ENCODE peak calls at places on chromosomes 3 and 15, in five cellular contexts. R is DND-41, A is RWPE2, V is Panc1, P is pancreas. Y is an unnamed sample.

GRCh38 chr3:109933576-109933975 is 596.2 kb upstream of the DPPA4 start:
- ATAC-seq in R (no peak), A (no peak), V (no peak), P (no peak), Y (no peak)

GRCh38 chr3:63351159-63352007 is 73.3 kb downstream of the SYNPR start:
- ATAC-seq in R (peak), A (peak), V (peak), P (peak), Y (no peak)

GRCh38 chr3:25427155-25428002 is 684 bp upstream of the RARB start:
- ATAC-seq in R (no peak), A (no peak), V (no peak), P (peak), Y (peak)

GRCh38 chr3:129343643-129344360 is 65.1 kb downstream of the HMCES start:
- ATAC-seq in R (no peak), A (peak), V (peak), P (peak), Y (peak)

GRCh38 chr3:4908066-4908768 is 71.0 kb upstream of the BHLHE40 start:
- ATAC-seq in R (peak), A (no peak), V (no peak), P (no peak), Y (no peak)

GRCh38 chr15:25535866-25536265 is 97.0 kb upstream of the UBE3A start:
- ATAC-seq in R (no peak), A (no peak), V (no peak), P (no peak), Y (no peak)

GRCh38 chr3:99967796-99968195 is 146.5 kb downstream of the FILIP1L start:
- ATAC-seq in R (no peak), A (peak), V (no peak), P (no peak), Y (no peak)

GRCh38 chr3:166613365-166613764 is 766.7 kb downstream of the ZBBX start:
- ATAC-seq in R (no peak), A (no peak), V (no peak), P (no peak), Y (no peak)

GRCh38 chr15:42233107-42233506 is 25.0 kb upstream of the VPS39 start:
- ATAC-seq in R (no peak), A (no peak), V (no peak), P (no peak), Y (no peak)

GRCh38 chr3:30269751-30270445 is 336.5 kb upstream of the TGFBR2 start:
- ATAC-seq in R (no peak), A (no peak), V (no peak), P (no peak), Y (peak)

GRCh38 chr15:25894371-25894902 is 31.3 kb upstream of the ATP10A start:
- ATAC-seq in R (no peak), A (peak), V (no peak), P (no peak), Y (no peak)

GRCh38 chr15:45355860-45356259 is 22.5 kb downstream of the GATM start:
- ATAC-seq in R (no peak), A (no peak), V (no peak), P (peak), Y (no peak)

GRCh38 chr3:11001020-11001657 is 8.6 kb downstream of the SLC6A1 start:
- ATAC-seq in R (no peak), A (peak), V (no peak), P (peak), Y (no peak)

GRCh38 chr15:25862087-25862468 is 1.0 kb downstream of the ATP10A start:
- ATAC-seq in R (no peak), A (peak), V (peak), P (peak), Y (peak)

GRCh38 chr3:396293-396692 is 199.7 kb downstream of the CHL1 start:
- ATAC-seq in R (no peak), A (no peak), V (no peak), P (no peak), Y (no peak)

GRCh38 chr3:16301490-16301889 is 36.5 kb downstream of the OXNAD1 start:
- ATAC-seq in R (peak), A (no peak), V (no peak), P (no peak), Y (no peak)

GRCh38 chr3:32847520-32847919 is 29.7 kb downstream of the TRIM71 start:
- ATAC-seq in R (no peak), A (no peak), V (no peak), P (no peak), Y (no peak)

GRCh38 chr15:59001946-59002345 is 14.5 kb downstream of the RNF111 start:
- ATAC-seq in R (no peak), A (no peak), V (no peak), P (no peak), Y (no peak)

GRCh38 chr3:54710954-54711353 is 216.9 kb downstream of the LRTM1 start:
- ATAC-seq in R (no peak), A (no peak), V (no peak), P (no peak), Y (no peak)

GRCh38 chr3:119331661-119332060 is 37.5 kb downstream of the ARHGAP31 start:
- ATAC-seq in R (no peak), A (peak), V (no peak), P (no peak), Y (no peak)

GRCh38 chr3:114331710-114332109 is 37.9 kb downstream of the TIGIT start:
- ATAC-seq in R (no peak), A (no peak), V (no peak), P (no peak), Y (no peak)

GRCh38 chr3:164233951-164234350 is 844.3 kb downstream of the SI start:
- ATAC-seq in R (no peak), A (no peak), V (no peak), P (no peak), Y (no peak)

GRCh38 chr15:68483165-68483564 is 51.2 kb upstream of the ITGA11 start:
- ATAC-seq in R (no peak), A (no peak), V (no peak), P (no peak), Y (no peak)

GRCh38 chr3:100093826-100094225 is 20.5 kb downstream of the FILIP1L start:
- ATAC-seq in R (no peak), A (no peak), V (no peak), P (no peak), Y (no peak)

GRCh38 chr15:52114256-52114655 is 1.7 kb upstream of the BCL2L10 start:
- ATAC-seq in R (no peak), A (no peak), V (no peak), P (no peak), Y (no peak)

GRCh38 chr3:61562810-61563613 is 1.6 kb downstream of the PTPRG start:
- ATAC-seq in R (no peak), A (peak), V (no peak), P (peak), Y (no peak)

GRCh38 chr15:67916051-67916374 is 76.2 kb upstream of the RNU6-1 start:
- ATAC-seq in R (no peak), A (no peak), V (no peak), P (no peak), Y (no peak)

GRCh38 chr3:69817988-69818387 is 78.7 kb downstream of the MITF start:
- ATAC-seq in R (no peak), A (no peak), V (no peak), P (no peak), Y (no peak)

GRCh38 chr15:57165992-57166391 is 210.3 kb upstream of the CGNL1 start:
- ATAC-seq in R (no peak), A (peak), V (no peak), P (no peak), Y (no peak)

GRCh38 chr3:123385981-123386380 is 62.9 kb downstream of the ADCY5 start:
- ATAC-seq in R (no peak), A (peak), V (peak), P (peak), Y (peak)

GRCh38 chr3:30440147-30440604 is 166.2 kb upstream of the TGFBR2 start:
- ATAC-seq in R (no peak), A (peak), V (peak), P (peak), Y (no peak)

GRCh38 chr3:126811530-126811929 is 107.5 kb downstream of the CHCHD6 start:
- ATAC-seq in R (no peak), A (no peak), V (peak), P (no peak), Y (no peak)

GRCh38 chr15:87931584-87931983 is 325.0 kb downstream of the NTRK3 start:
- ATAC-seq in R (no peak), A (no peak), V (no peak), P (no peak), Y (no peak)

GRCh38 chr3:173913397-173913796 is 515.9 kb downstream of the NLGN1 start:
- ATAC-seq in R (no peak), A (no peak), V (no peak), P (no peak), Y (no peak)

GRCh38 chr3:135965506-135966348 is at the start of gene PPP2R3A:
- ATAC-seq in R (no peak), A (peak), V (peak), P (peak), Y (peak)

GRCh38 chr3:103052236-103052830 is 617.5 kb downstream of the ZPLD1 start:
- ATAC-seq in R (no peak), A (no peak), V (no peak), P (no peak), Y (peak)

GRCh38 chr15:85624241-85624855 is 170.4 kb downstream of the KLHL25 start:
- ATAC-seq in R (peak), A (no peak), V (no peak), P (peak), Y (peak)

GRCh38 chr3:4988815-4989648 is 9.8 kb downstream of the BHLHE40 start:
- ATAC-seq in R (no peak), A (no peak), V (no peak), P (peak), Y (no peak)

GRCh38 chr3:27138005-27138404 is 231.2 kb downstream of the NEK10 start:
- ATAC-seq in R (no peak), A (no peak), V (no peak), P (no peak), Y (no peak)

GRCh38 chr3:195884691-195885035 is 23.7 kb downstream of the TNK2 start:
- ATAC-seq in R (no peak), A (no peak), V (no peak), P (no peak), Y (no peak)

GRCh38 chr3:195883801-195884200 is 24.6 kb downstream of the TNK2 start:
- ATAC-seq in R (no peak), A (no peak), V (no peak), P (no peak), Y (no peak)

GRCh38 chr3:195886181-195887141 is 21.9 kb downstream of the TNK2 start:
- ATAC-seq in R (no peak), A (peak), V (no peak), P (no peak), Y (peak)

GRCh38 chr3:195883160-195883559 is 25.2 kb downstream of the TNK2 start:
- ATAC-seq in R (no peak), A (no peak), V (no peak), P (no peak), Y (no peak)

GRCh38 chr3:195885036-195885871 is 23.1 kb downstream of the TNK2 start:
- ATAC-seq in R (no peak), A (no peak), V (peak), P (peak), Y (peak)
- H3K4me3 ChIP-seq in R (no peak), A (no peak), V (no peak), P (no peak), Y (no peak)

DNA sequence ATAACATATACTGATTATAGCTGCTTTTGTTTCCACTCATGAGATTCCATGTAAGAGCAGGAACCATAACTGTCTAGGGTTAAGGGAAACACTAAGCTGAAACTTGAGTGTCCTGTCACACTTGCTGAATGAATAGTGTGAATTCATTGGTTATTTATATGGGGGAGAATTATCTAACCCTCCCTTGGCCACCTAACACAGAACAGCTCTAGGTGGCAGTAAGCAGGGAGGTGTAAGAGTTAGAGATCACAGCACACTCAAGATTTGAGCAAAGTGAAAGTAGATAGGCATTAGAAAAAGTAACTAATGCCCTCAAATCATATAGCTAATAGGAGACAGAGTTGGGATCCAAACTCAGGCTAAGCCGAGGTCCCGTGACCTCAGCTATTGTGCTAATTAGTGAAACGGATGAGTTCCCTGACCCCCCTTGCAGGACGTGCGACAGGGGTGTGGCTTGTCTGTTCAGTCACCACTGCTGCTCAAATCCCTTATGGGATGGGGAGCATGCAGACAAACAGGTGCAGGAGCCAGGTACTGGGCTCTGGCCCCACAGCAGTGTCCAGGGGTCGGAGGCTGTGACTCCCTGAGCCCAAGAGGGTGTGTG is 27.7 kb upstream of the ANO10 start:
- ATAC-seq in R (no peak), A (no peak), V (peak), P (peak), Y (no peak)
- TF ChIP-seq CTCF in R (no peak), A (no peak), V (no peak), P (no peak), Y (no peak)

DNA sequence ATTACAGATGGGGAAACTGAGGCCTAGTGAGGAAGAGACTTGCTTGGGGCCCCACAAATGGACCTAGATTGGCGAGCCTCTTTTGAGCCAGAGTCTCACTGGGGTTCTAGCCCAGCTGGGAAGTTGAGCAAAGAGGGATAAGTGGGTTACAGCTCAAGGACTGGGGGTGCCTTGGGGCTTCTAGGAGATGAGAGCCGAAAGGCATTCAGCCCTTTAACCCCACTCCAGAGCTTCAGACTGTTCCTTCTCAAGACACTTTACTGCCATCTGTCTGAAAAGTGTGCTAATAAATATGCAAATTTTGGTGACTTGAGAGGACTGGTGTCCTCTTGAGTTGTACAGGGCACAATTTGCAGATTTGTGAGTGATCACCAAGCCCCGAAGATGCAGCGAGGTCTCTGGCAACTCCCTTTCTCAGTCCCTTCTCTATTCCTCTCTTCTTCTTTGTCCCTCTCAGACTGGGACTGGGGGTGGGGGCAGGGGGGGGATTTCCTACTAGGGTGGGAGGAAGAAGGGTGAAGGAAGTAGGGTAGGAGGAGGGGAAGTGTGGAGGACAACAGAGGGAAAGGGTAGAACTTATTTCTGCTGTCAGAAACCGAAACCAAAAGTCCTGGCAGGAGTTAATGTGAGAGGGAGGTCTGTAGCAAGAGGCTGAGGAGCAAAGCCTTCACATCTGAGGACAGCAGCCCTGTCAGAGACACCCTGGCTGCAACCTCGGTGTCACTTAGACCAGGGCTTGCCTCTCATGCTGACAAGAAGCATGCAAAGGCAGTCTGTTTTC is 16.2 kb upstream of the ANKDD1A start:
- ATAC-seq in R (peak), A (no peak), V (peak), P (no peak), Y (no peak)
- H3K4me3 ChIP-seq in R (peak), A (no peak), V (peak), P (no peak), Y (peak)

GRCh38 chr15:34436956-34437442 is 609 bp downstream of the GOLGA8A start:
- ATAC-seq in R (no peak), A (peak), V (peak), P (peak), Y (peak)
- TF ChIP-seq CTCF in R (no peak), A (no peak), V (no peak), P (no peak), Y (peak)

GRCh38 chr15:29822100-29822684 is at the start of gene TJP1:
- ATAC-seq in R (no peak), A (peak), V (peak), P (peak), Y (peak)

GRCh38 chr15:29822685-29823459 is 604 bp upstream of the TJP1 start:
- ATAC-seq in R (no peak), A (peak), V (peak), P (peak), Y (peak)

GRCh38 chr15:29819979-29820801 is 2.1 kb downstream of the TJP1 start:
- ATAC-seq in R (no peak), A (no peak), V (no peak), P (no peak), Y (no peak)

GRCh38 chr15:29821416-29822099 is 710 bp downstream of the TJP1 start:
- ATAC-seq in R (no peak), A (peak), V (peak), P (peak), Y (peak)

DNA sequence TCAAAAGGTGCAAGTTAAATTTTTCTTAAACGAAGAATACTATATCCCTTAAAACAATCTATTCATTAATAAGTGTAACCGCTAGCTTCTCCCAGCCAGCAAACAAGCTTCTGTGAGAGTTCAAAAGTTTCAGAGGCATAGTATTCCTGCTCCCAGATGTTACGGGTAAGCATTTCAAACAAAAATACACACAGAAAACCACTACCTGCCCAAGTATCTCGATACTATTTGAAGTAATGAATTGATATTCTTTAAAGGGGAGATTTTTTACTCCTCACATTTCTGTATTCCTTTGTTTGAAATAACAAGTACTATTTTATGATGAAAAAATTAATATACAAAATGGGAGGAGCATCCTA is 1.5 kb downstream of the TJP1 start:
- ATAC-seq in R (no peak), A (no peak), V (no peak), P (no peak), Y (no peak)
- H3K4me3 ChIP-seq in R (no peak), A (peak), V (peak), P (peak), Y (peak)

GRCh38 chr3:152833089-152833488 is 1.8 kb upstream of the P2RY1 start:
- ATAC-seq in R (no peak), A (no peak), V (no peak), P (no peak), Y (no peak)

GRCh38 chr3:152836269-152836668 is 1.3 kb downstream of the P2RY1 start:
- ATAC-seq in R (no peak), A (no peak), V (no peak), P (no peak), Y (no peak)

GRCh38 chr3:152834354-152835310 is at the start of gene P2RY1:
- ATAC-seq in R (no peak), A (peak), V (peak), P (peak), Y (peak)

GRCh38 chr3:152832046-152832445 is 2.9 kb upstream of the P2RY1 start:
- ATAC-seq in R (no peak), A (no peak), V (no peak), P (no peak), Y (no peak)

GRCh38 chr3:152835311-152836102 is 576 bp downstream of the P2RY1 start:
- ATAC-seq in R (no peak), A (peak), V (peak), P (peak), Y (peak)
- TF ChIP-seq CTCF in R (no peak), A (peak), V (peak), P (no peak), Y (peak)

GRCh38 chr3:170270282-170270891 is 48.2 kb downstream of the PRKCI start:
- ATAC-seq in R (no peak), A (no peak), V (no peak), P (no peak), Y (no peak)
- H3K4me3 ChIP-seq in R (no peak), A (no peak), V (no peak), P (no peak), Y (no peak)

GRCh38 chr15:77807115-77807514 is 174.4 kb upstream of the LINGO1 start:
- ATAC-seq in R (no peak), A (peak), V (no peak), P (no peak), Y (no peak)

GRCh38 chr15:77808077-77808476 is 175.4 kb upstream of the LINGO1 start:
- ATAC-seq in R (no peak), A (no peak), V (no peak), P (no peak), Y (no peak)

GRCh38 chr15:77798847-77799246 is 166.1 kb upstream of the LINGO1 start:
- ATAC-seq in R (no peak), A (no peak), V (no peak), P (no peak), Y (no peak)

GRCh38 chr15:77804210-77804609 is 171.5 kb upstream of the LINGO1 start:
- ATAC-seq in R (no peak), A (peak), V (no peak), P (no peak), Y (no peak)

DNA sequence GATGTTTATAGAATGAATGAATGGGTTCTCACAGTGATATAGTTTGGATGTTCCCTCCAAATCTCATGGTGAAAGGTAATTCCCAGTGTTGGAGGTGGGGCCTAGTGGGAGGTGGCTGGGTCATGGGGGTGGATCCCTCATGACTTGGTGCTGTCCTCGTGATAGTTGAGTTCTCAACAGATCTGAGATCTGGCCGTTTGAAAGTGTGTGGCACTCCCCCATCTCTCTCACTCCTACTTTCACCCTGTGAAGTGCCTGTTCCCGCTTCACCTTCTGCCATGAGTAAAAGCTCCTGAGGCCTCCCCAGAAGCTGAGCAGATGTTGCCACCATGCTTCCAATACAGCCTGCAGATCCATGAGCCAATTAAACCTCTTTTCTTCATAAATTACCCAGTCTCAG is 170.8 kb upstream of the LINGO1 start:
- ATAC-seq in R (no peak), A (no peak), V (no peak), P (no peak), Y (no peak)
- TF ChIP-seq CTCF in R (no peak), A (no peak), V (no peak), P (no peak), Y (no peak)

Y was measured in gastroesophageal sphincter.